ENCODE peak calls at places on chromosomes 4 and X, in six cellular contexts. H is stromal cell of bone marrow, Y is NCI-H524, A is anterior cingulate cortex, U is iris pigment epithelial cell, N is B cell. C is an unnamed sample.

GRCh38 chrX:129932792-129933321 is 26.9 kb downstream of the UTP14A start:
- DNase-seq in H (no peak), Y (no peak), A (no peak), U (peak; percentile 11), N (no peak), C (no peak)

GRCh38 chrX:22534643-22535042 is 261.9 kb downstream of the CBLL2 start:
- DNase-seq in H (peak; percentile 74), Y (no peak), A (no peak), U (peak; percentile 85), N (no peak), C (no peak)

GRCh38 chr4:143026459-143027170 is 158.1 kb upstream of the USP38 start:
- DNase-seq in H (no peak), Y (no peak), A (no peak), U (peak; percentile 18), N (no peak), C (no peak)

GRCh38 chr4:83855044-83855443 is 319.1 kb downstream of the GPAT3 start:
- DNase-seq in H (peak; percentile 78), Y (no peak), A (no peak), U (peak; percentile 88), N (no peak), C (no peak)

GRCh38 chrX:386239-386767 is 404 bp downstream of the PPP2R3B start:
- DNase-seq in H (no peak), Y (no peak), A (no peak), U (no peak), N (no peak), C (no peak)

GRCh38 chr4:105058177-105058812 is 88.4 kb upstream of the TET2 start:
- DNase-seq in H (no peak), Y (no peak), A (no peak), U (peak; percentile 81), N (no peak), C (no peak)

GRCh38 chr4:8853249-8853648 is 18.4 kb downstream of the HMX1 start:
- DNase-seq in H (no peak), Y (no peak), A (no peak), U (no peak), N (no peak), C (no peak)

GRCh38 chrX:72120798-72121197 is 10.9 kb downstream of the RTL5 start:
- DNase-seq in H (no peak), Y (no peak), A (no peak), U (no peak), N (no peak), C (no peak)

GRCh38 chrX:41529221-41529620 is 82.1 kb downstream of the NYX start:
- DNase-seq in H (no peak), Y (no peak), A (no peak), U (no peak), N (no peak), C (no peak)

GRCh38 chr4:183182873-183183725 is 84.0 kb downstream of the WWC2 start:
- DNase-seq in H (peak; percentile 64), Y (no peak), A (no peak), U (peak; percentile 97), N (no peak), C (no peak)

GRCh38 chrX:39675619-39676018 is 422.1 kb downstream of the BCOR start:
- DNase-seq in H (peak; percentile 51), Y (no peak), A (no peak), U (no peak), N (no peak), C (no peak)

GRCh38 chrX:42119076-42119475 is 195.7 kb upstream of the CASK start:
- DNase-seq in H (peak; percentile 62), Y (peak; percentile 8), A (no peak), U (peak; percentile 49), N (no peak), C (no peak)

GRCh38 chr4:3473251-3473942 is 10.3 kb downstream of the DOK7 start:
- DNase-seq in H (no peak), Y (no peak), A (no peak), U (no peak), N (no peak), C (no peak)

GRCh38 chrX:132118361-132118760 is 9.5 kb downstream of the FRMD7 start:
- DNase-seq in H (no peak), Y (no peak), A (no peak), U (no peak), N (no peak), C (no peak)

GRCh38 chrX:154526901-154527675 is 11.1 kb upstream of the FAM3A start:
- DNase-seq in H (no peak), Y (peak; percentile 45), A (peak; percentile 75), U (peak; percentile 78), N (peak; percentile 65), C (peak; percentile 74)

GRCh38 chr4:181911420-181911819 is 331.8 kb upstream of the TENM3 start:
- DNase-seq in H (peak; percentile 22), Y (no peak), A (no peak), U (peak; percentile 22), N (no peak), C (no peak)

GRCh38 chr4:45358573-45359506 is 632.5 kb upstream of the GNPDA2 start:
- DNase-seq in H (no peak), Y (no peak), A (no peak), U (no peak), N (no peak), C (no peak)

C was measured in head of caudate nucleus.